ENCODE peak calls at places on chromosomes 1 and 21, in nine cellular contexts. One of them, this sample, is unnamed.
A peak's percentile ranks its signal among the peaks of the same experiment; 100 is the strongest.

GRCh38 chr1:116919802-116920201 is 10.1 kb downstream of the PTGFRN start:
- DNase-seq in psoas muscle: no peak
- DNase-seq in astrocyte of the cerebellum: no peak
- DNase-seq in AG04450: no peak
- DNase-seq in NB4: no peak
- DNase-seq in neural progenitor cell: no peak
- DNase-seq in GM12865: no peak
- DNase-seq in esophagus squamous epithelium: no peak
- DNase-seq in WTC11: no peak
- DNase-seq in this sample: no peak

GRCh38 chr1:213829806-213830205 is 158.0 kb upstream of the PROX1 start:
- DNase-seq in esophagus squamous epithelium: no peak
- DNase-seq in astrocyte of the cerebellum: no peak
- DNase-seq in WTC11: no peak
- DNase-seq in neural progenitor cell: peak; percentile 31
- DNase-seq in GM12865: no peak
- DNase-seq in NB4: no peak
- DNase-seq in psoas muscle: no peak
- DNase-seq in AG04450: no peak
- DNase-seq in this sample: peak; percentile 39

GRCh38 chr1:203607169-203607873 is 19.3 kb upstream of the ATP2B4 start:
- DNase-seq in astrocyte of the cerebellum: peak; percentile 57
- DNase-seq in AG04450: peak; percentile 80
- DNase-seq in esophagus squamous epithelium: no peak
- DNase-seq in GM12865: peak; percentile 55
- DNase-seq in neural progenitor cell: no peak
- DNase-seq in NB4: peak; percentile 90
- DNase-seq in WTC11: no peak
- DNase-seq in psoas muscle: peak; percentile 52
- DNase-seq in this sample: no peak

GRCh38 chr1:91548382-91549040 is 47.9 kb downstream of the CDC7 start:
- DNase-seq in psoas muscle: no peak
- DNase-seq in GM12865: peak; percentile 16
- DNase-seq in astrocyte of the cerebellum: no peak
- DNase-seq in AG04450: no peak
- DNase-seq in WTC11: no peak
- DNase-seq in esophagus squamous epithelium: no peak
- DNase-seq in NB4: no peak
- DNase-seq in neural progenitor cell: no peak
- DNase-seq in this sample: no peak

GRCh38 chr1:118871510-118872240 is 116.5 kb downstream of the TBX15 start:
- DNase-seq in neural progenitor cell: no peak
- DNase-seq in GM12865: no peak
- DNase-seq in psoas muscle: no peak
- DNase-seq in WTC11: no peak
- DNase-seq in NB4: no peak
- DNase-seq in astrocyte of the cerebellum: no peak
- DNase-seq in AG04450: no peak
- DNase-seq in esophagus squamous epithelium: no peak
- DNase-seq in this sample: no peak

GRCh38 chr1:204130989-204131892 is 20.6 kb downstream of the ETNK2 start:
- DNase-seq in NB4: no peak
- DNase-seq in AG04450: peak; percentile 43
- DNase-seq in GM12865: no peak
- DNase-seq in WTC11: no peak
- DNase-seq in astrocyte of the cerebellum: peak; percentile 87
- DNase-seq in esophagus squamous epithelium: no peak
- DNase-seq in neural progenitor cell: no peak
- DNase-seq in psoas muscle: peak; percentile 40
- DNase-seq in this sample: no peak

GRCh38 chr1:117208580-117208979 is 2.1 kb downstream of the VTCN1 start:
- DNase-seq in neural progenitor cell: no peak
- DNase-seq in NB4: no peak
- DNase-seq in psoas muscle: no peak
- DNase-seq in esophagus squamous epithelium: no peak
- DNase-seq in astrocyte of the cerebellum: no peak
- DNase-seq in AG04450: no peak
- DNase-seq in GM12865: no peak
- DNase-seq in WTC11: no peak
- DNase-seq in this sample: no peak

GRCh38 chr1:241240084-241240483 is 116.9 kb downstream of the RGS7 start:
- DNase-seq in esophagus squamous epithelium: no peak
- DNase-seq in psoas muscle: no peak
- DNase-seq in astrocyte of the cerebellum: no peak
- DNase-seq in GM12865: no peak
- DNase-seq in AG04450: no peak
- DNase-seq in neural progenitor cell: no peak
- DNase-seq in WTC11: no peak
- DNase-seq in NB4: no peak
- DNase-seq in this sample: no peak

GRCh38 chr1:33763406-33763805 is 100.5 kb upstream of the HMGB4 start:
- DNase-seq in WTC11: no peak
- DNase-seq in GM12865: no peak
- DNase-seq in astrocyte of the cerebellum: no peak
- DNase-seq in neural progenitor cell: no peak
- DNase-seq in psoas muscle: peak; percentile 20
- DNase-seq in AG04450: peak; percentile 11
- DNase-seq in NB4: no peak
- DNase-seq in esophagus squamous epithelium: no peak
- DNase-seq in this sample: no peak

GRCh38 chr21:36542312-36543101 is 62.6 kb upstream of the CLDN14 start:
- DNase-seq in psoas muscle: no peak
- DNase-seq in GM12865: peak; percentile 94
- DNase-seq in AG04450: no peak
- DNase-seq in WTC11: peak; percentile 67
- DNase-seq in esophagus squamous epithelium: no peak
- DNase-seq in neural progenitor cell: peak; percentile 54
- DNase-seq in NB4: no peak
- DNase-seq in astrocyte of the cerebellum: no peak
- DNase-seq in this sample: no peak

GRCh38 chr21:34941162-34941561 is 107.9 kb downstream of the RUNX1 start:
- DNase-seq in astrocyte of the cerebellum: no peak
- DNase-seq in WTC11: no peak
- DNase-seq in neural progenitor cell: peak; percentile 56
- DNase-seq in psoas muscle: no peak
- DNase-seq in GM12865: no peak
- DNase-seq in NB4: no peak
- DNase-seq in AG04450: no peak
- DNase-seq in esophagus squamous epithelium: no peak
- DNase-seq in this sample: no peak

GRCh38 chr1:147879911-147880310 is 22.7 kb upstream of the GJA8 start:
- DNase-seq in esophagus squamous epithelium: no peak
- DNase-seq in astrocyte of the cerebellum: no peak
- DNase-seq in neural progenitor cell: no peak
- DNase-seq in WTC11: no peak
- DNase-seq in NB4: no peak
- DNase-seq in AG04450: no peak
- DNase-seq in psoas muscle: no peak
- DNase-seq in GM12865: no peak
- DNase-seq in this sample: no peak

GRCh38 chr1:204293605-204294365 is 65.9 kb downstream of the PLEKHA6 start:
- DNase-seq in GM12865: no peak
- DNase-seq in astrocyte of the cerebellum: no peak
- DNase-seq in NB4: no peak
- DNase-seq in neural progenitor cell: no peak
- DNase-seq in psoas muscle: peak; percentile 49
- DNase-seq in esophagus squamous epithelium: no peak
- DNase-seq in WTC11: no peak
- DNase-seq in AG04450: no peak
- DNase-seq in this sample: no peak

GRCh38 chr1:203592156-203592555 is 34.5 kb upstream of the ATP2B4 start:
- DNase-seq in esophagus squamous epithelium: no peak
- DNase-seq in AG04450: no peak
- DNase-seq in NB4: no peak
- DNase-seq in psoas muscle: no peak
- DNase-seq in GM12865: no peak
- DNase-seq in astrocyte of the cerebellum: no peak
- DNase-seq in neural progenitor cell: peak; percentile 77
- DNase-seq in WTC11: peak; percentile 56
- DNase-seq in this sample: peak; percentile 35

GRCh38 chr1:15029036-15029435 is 124.5 kb upstream of the TMEM51 start:
- DNase-seq in astrocyte of the cerebellum: no peak
- DNase-seq in psoas muscle: no peak
- DNase-seq in GM12865: no peak
- DNase-seq in AG04450: no peak
- DNase-seq in esophagus squamous epithelium: no peak
- DNase-seq in neural progenitor cell: no peak
- DNase-seq in NB4: no peak
- DNase-seq in WTC11: no peak
- DNase-seq in this sample: no peak

GRCh38 chr21:35540950-35541632 is 492.0 kb upstream of the RUNX1 start:
- DNase-seq in WTC11: no peak
- DNase-seq in NB4: no peak
- DNase-seq in neural progenitor cell: no peak
- DNase-seq in AG04450: no peak
- DNase-seq in astrocyte of the cerebellum: no peak
- DNase-seq in psoas muscle: no peak
- DNase-seq in esophagus squamous epithelium: no peak
- DNase-seq in GM12865: no peak
- DNase-seq in this sample: no peak

DNA sequence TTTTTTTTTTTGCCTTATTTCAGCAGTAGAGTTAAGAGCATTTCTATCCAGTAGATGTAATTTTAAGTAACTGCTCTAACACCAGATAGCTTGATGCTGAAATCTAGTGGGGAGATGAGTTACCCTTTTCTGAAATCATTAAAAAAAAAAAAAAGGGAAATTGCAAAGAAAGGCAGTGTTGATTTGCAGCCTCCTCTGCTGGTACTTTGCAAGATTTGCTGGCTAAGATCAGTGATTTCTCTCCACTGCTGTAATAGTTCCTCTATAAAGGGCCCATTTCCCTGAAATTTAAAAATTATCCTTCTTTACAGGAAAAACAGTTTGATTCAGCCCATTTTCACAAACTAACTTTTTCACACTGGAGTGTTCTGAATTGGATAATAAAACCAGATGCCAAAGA is 120.6 kb downstream of the PTBP2 start:
- DNase-seq in astrocyte of the cerebellum: no peak
- DNase-seq in neural progenitor cell: no peak
- DNase-seq in AG04450: no peak
- DNase-seq in psoas muscle: no peak
- DNase-seq in esophagus squamous epithelium: no peak
- DNase-seq in WTC11: no peak
- DNase-seq in NB4: peak; percentile 34
- DNase-seq in GM12865: no peak
- DNase-seq in this sample: no peak
- TF ChIP-seq CTCF in astrocyte of the cerebellum: peak; percentile 21
- TF ChIP-seq CTCF in neural progenitor cell: peak; percentile 28
- TF ChIP-seq CTCF in AG04450: peak; percentile 46
- TF ChIP-seq CTCF in psoas muscle: no peak
- TF ChIP-seq CTCF in esophagus squamous epithelium: no peak
- TF ChIP-seq CTCF in WTC11: no peak
- TF ChIP-seq CTCF in NB4: peak; percentile 35
- TF ChIP-seq CTCF in GM12865: no peak
- TF ChIP-seq CTCF in this sample: no peak

GRCh38 chr1:113389953-113390834 is at the start of gene MAGI3:
- DNase-seq in GM12865: peak; percentile 96
- DNase-seq in WTC11: peak; percentile 99
- DNase-seq in neural progenitor cell: peak; percentile 99
- DNase-seq in esophagus squamous epithelium: peak; percentile 73
- DNase-seq in NB4: peak; percentile 97
- DNase-seq in AG04450: peak; percentile 96
- DNase-seq in psoas muscle: peak; percentile 98
- DNase-seq in astrocyte of the cerebellum: peak; percentile 97
- DNase-seq in this sample: peak; percentile 99

GRCh38 chr1:113388621-113389355 is 1.5 kb upstream of the MAGI3 start:
- DNase-seq in GM12865: peak; percentile 10
- DNase-seq in neural progenitor cell: no peak
- DNase-seq in psoas muscle: no peak
- DNase-seq in WTC11: no peak
- DNase-seq in NB4: peak; percentile 12
- DNase-seq in AG04450: no peak
- DNase-seq in esophagus squamous epithelium: no peak
- DNase-seq in astrocyte of the cerebellum: no peak
- DNase-seq in this sample: no peak

GRCh38 chr1:113388017-113388620 is 2.2 kb upstream of the MAGI3 start:
- DNase-seq in psoas muscle: no peak
- DNase-seq in AG04450: no peak
- DNase-seq in WTC11: no peak
- DNase-seq in esophagus squamous epithelium: no peak
- DNase-seq in NB4: no peak
- DNase-seq in GM12865: no peak
- DNase-seq in astrocyte of the cerebellum: no peak
- DNase-seq in neural progenitor cell: no peak
- DNase-seq in this sample: no peak

GRCh38 chr1:113390871-113391642 is 742 bp downstream of the MAGI3 start:
- DNase-seq in GM12865: peak; percentile 63
- DNase-seq in AG04450: no peak
- DNase-seq in neural progenitor cell: peak; percentile 61
- DNase-seq in esophagus squamous epithelium: peak; percentile 4
- DNase-seq in NB4: peak; percentile 47
- DNase-seq in psoas muscle: peak; percentile 46
- DNase-seq in astrocyte of the cerebellum: no peak
- DNase-seq in WTC11: peak; percentile 39
- DNase-seq in this sample: peak; percentile 55

GRCh38 chr1:113389356-113389952 is 861 bp upstream of the MAGI3 start:
- DNase-seq in GM12865: peak; percentile 6
- DNase-seq in NB4: no peak
- DNase-seq in WTC11: no peak
- DNase-seq in esophagus squamous epithelium: no peak
- DNase-seq in psoas muscle: no peak
- DNase-seq in AG04450: no peak
- DNase-seq in astrocyte of the cerebellum: no peak
- DNase-seq in neural progenitor cell: no peak
- DNase-seq in this sample: no peak
- TF ChIP-seq CTCF in GM12865: no peak
- TF ChIP-seq CTCF in NB4: no peak
- TF ChIP-seq CTCF in WTC11: no peak
- TF ChIP-seq CTCF in esophagus squamous epithelium: no peak
- TF ChIP-seq CTCF in psoas muscle: no peak
- TF ChIP-seq CTCF in AG04450: no peak
- TF ChIP-seq CTCF in astrocyte of the cerebellum: no peak
- TF ChIP-seq CTCF in neural progenitor cell: no peak
- TF ChIP-seq CTCF in this sample: no peak

DNA sequence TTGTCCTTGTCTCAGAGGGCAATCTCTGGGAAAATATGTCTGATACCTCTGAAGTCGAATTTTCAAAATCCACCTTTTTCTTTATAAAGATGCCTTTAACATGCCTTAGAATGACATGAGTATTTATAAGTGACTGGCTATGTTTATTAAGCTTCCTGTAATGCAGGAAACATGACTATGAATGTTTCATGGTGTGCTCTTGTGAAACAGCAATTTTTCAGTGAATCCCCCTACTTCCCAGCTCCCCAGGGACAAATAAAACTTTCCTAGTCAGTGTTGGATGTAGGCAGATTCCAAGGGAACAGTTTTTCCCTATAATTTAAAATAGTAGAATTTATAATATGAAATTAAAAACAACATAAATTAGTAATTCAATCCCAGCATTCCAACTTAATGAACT is 437.0 kb downstream of the LMO4 start:
- DNase-seq in astrocyte of the cerebellum: no peak
- DNase-seq in WTC11: no peak
- DNase-seq in NB4: no peak
- DNase-seq in AG04450: no peak
- DNase-seq in esophagus squamous epithelium: no peak
- DNase-seq in GM12865: no peak
- DNase-seq in neural progenitor cell: no peak
- DNase-seq in psoas muscle: no peak
- DNase-seq in this sample: no peak
- TF ChIP-seq CTCF in astrocyte of the cerebellum: no peak
- TF ChIP-seq CTCF in WTC11: no peak
- TF ChIP-seq CTCF in NB4: no peak
- TF ChIP-seq CTCF in AG04450: no peak
- TF ChIP-seq CTCF in esophagus squamous epithelium: no peak
- TF ChIP-seq CTCF in GM12865: no peak
- TF ChIP-seq CTCF in neural progenitor cell: no peak
- TF ChIP-seq CTCF in psoas muscle: no peak
- TF ChIP-seq CTCF in this sample: no peak

GRCh38 chr1:41495171-41495948 is 10.9 kb upstream of the EDN2 start:
- DNase-seq in AG04450: no peak
- DNase-seq in neural progenitor cell: peak; percentile 66
- DNase-seq in GM12865: peak; percentile 34
- DNase-seq in WTC11: peak; percentile 63
- DNase-seq in NB4: peak; percentile 74
- DNase-seq in astrocyte of the cerebellum: no peak
- DNase-seq in esophagus squamous epithelium: no peak
- DNase-seq in psoas muscle: no peak
- DNase-seq in this sample: peak; percentile 48
- TF ChIP-seq CTCF in AG04450: peak; percentile 32
- TF ChIP-seq CTCF in neural progenitor cell: peak; percentile 45
- TF ChIP-seq CTCF in GM12865: peak; percentile 34
- TF ChIP-seq CTCF in WTC11: no peak
- TF ChIP-seq CTCF in NB4: peak; percentile 43
- TF ChIP-seq CTCF in astrocyte of the cerebellum: peak; percentile 16
- TF ChIP-seq CTCF in esophagus squamous epithelium: no peak
- TF ChIP-seq CTCF in psoas muscle: no peak
- TF ChIP-seq CTCF in this sample: peak; percentile 15